ENCODE peak calls at places on chromosomes 1 and 21, in four cellular contexts. One of them, this sample, is unnamed.

GRCh38 chr1:232952514-232953175 is 2.2 kb downstream of the NTPCR start:
- DNase-seq in tibial artery: peak; percentile 26
- DNase-seq in AG04450: no peak
- DNase-seq in right lobe of liver: no peak
- DNase-seq in this sample: no peak

GRCh38 chr1:222334026-222334680 is 213.8 kb downstream of the HHIPL2 start:
- DNase-seq in AG04450: peak; percentile 20
- DNase-seq in right lobe of liver: no peak
- DNase-seq in tibial artery: no peak
- DNase-seq in this sample: no peak

GRCh38 chr1:10815863-10816195 is 19.4 kb upstream of the CASZ1 start:
- DNase-seq in tibial artery: no peak
- DNase-seq in AG04450: no peak
- DNase-seq in right lobe of liver: peak; percentile 49
- DNase-seq in this sample: no peak

GRCh38 chr1:90122679-90123340 is 127.9 kb downstream of the ZNF326 start:
- DNase-seq in right lobe of liver: peak; percentile 62
- DNase-seq in AG04450: no peak
- DNase-seq in tibial artery: no peak
- DNase-seq in this sample: no peak

GRCh38 chr1:35886606-35887431 is 3.8 kb downstream of the AGO1 start:
- DNase-seq in AG04450: no peak
- DNase-seq in tibial artery: no peak
- DNase-seq in right lobe of liver: no peak
- DNase-seq in this sample: no peak

GRCh38 chr1:167629681-167630567 is at the start of gene RCSD1:
- DNase-seq in right lobe of liver: peak; percentile 67
- DNase-seq in AG04450: no peak
- DNase-seq in tibial artery: no peak
- DNase-seq in this sample: no peak

GRCh38 chr1:30417001-30417700 is 306.2 kb downstream of the MATN1 start:
- DNase-seq in tibial artery: no peak
- DNase-seq in AG04450: no peak
- DNase-seq in right lobe of liver: no peak
- DNase-seq in this sample: peak; percentile 61

GRCh38 chr1:83796409-83796808 is 202.5 kb downstream of the TTLL7 start:
- DNase-seq in tibial artery: no peak
- DNase-seq in AG04450: no peak
- DNase-seq in right lobe of liver: no peak
- DNase-seq in this sample: no peak

GRCh38 chr1:212004888-212005287 is 30.5 kb downstream of the INTS7 start:
- DNase-seq in AG04450: no peak
- DNase-seq in right lobe of liver: no peak
- DNase-seq in tibial artery: no peak
- DNase-seq in this sample: no peak

GRCh38 chr1:168603501-168604107 is 27.2 kb downstream of the XCL1 start:
- DNase-seq in tibial artery: peak; percentile 74
- DNase-seq in right lobe of liver: peak; percentile 78
- DNase-seq in AG04450: no peak
- DNase-seq in this sample: no peak

GRCh38 chr21:15062566-15062965 is 2.2 kb downstream of the NRIP1 start:
- DNase-seq in tibial artery: no peak
- DNase-seq in right lobe of liver: no peak
- DNase-seq in AG04450: no peak
- DNase-seq in this sample: no peak

GRCh38 chr1:245823408-245824147 is 668.8 kb downstream of the KIF26B start:
- DNase-seq in right lobe of liver: no peak
- DNase-seq in tibial artery: no peak
- DNase-seq in AG04450: peak; percentile 39
- DNase-seq in this sample: no peak

GRCh38 chr1:113792986-113793385 is 19.3 kb downstream of the RSBN1 start:
- DNase-seq in right lobe of liver: no peak
- DNase-seq in AG04450: no peak
- DNase-seq in tibial artery: no peak
- DNase-seq in this sample: no peak

GRCh38 chr1:20496241-20496661 is 10.2 kb upstream of the CAMK2N1 start:
- DNase-seq in right lobe of liver: no peak
- DNase-seq in AG04450: no peak
- DNase-seq in tibial artery: no peak
- DNase-seq in this sample: no peak

GRCh38 chr1:152517237-152517811 is 3.0 kb downstream of the CRCT1 start:
- DNase-seq in tibial artery: no peak
- DNase-seq in AG04450: no peak
- DNase-seq in right lobe of liver: no peak
- DNase-seq in this sample: no peak

GRCh38 chr21:37665230-37666024 is 250.8 kb downstream of the KCNJ6 start:
- DNase-seq in AG04450: no peak
- DNase-seq in right lobe of liver: no peak
- DNase-seq in tibial artery: no peak
- DNase-seq in this sample: no peak

GRCh38 chr21:42378418-42378817 is 12.1 kb upstream of the TFF1 start:
- DNase-seq in tibial artery: no peak
- DNase-seq in AG04450: no peak
- DNase-seq in right lobe of liver: no peak
- DNase-seq in this sample: no peak

GRCh38 chr1:202176949-202177927 is 16.4 kb upstream of the LGR6 start:
- DNase-seq in AG04450: no peak
- DNase-seq in tibial artery: no peak
- DNase-seq in right lobe of liver: no peak
- DNase-seq in this sample: no peak

GRCh38 chr1:116533425-116533820 is 37.4 kb downstream of the CD58 start:
- DNase-seq in tibial artery: no peak
- DNase-seq in right lobe of liver: no peak
- DNase-seq in AG04450: no peak
- DNase-seq in this sample: no peak

GRCh38 chr1:59692591-59692990 is 122.2 kb upstream of the HOOK1 start:
- DNase-seq in right lobe of liver: no peak
- DNase-seq in AG04450: peak; percentile 88
- DNase-seq in tibial artery: no peak
- DNase-seq in this sample: no peak

GRCh38 chr1:167059045-167059728 is 31.0 kb downstream of the GPA33 start:
- DNase-seq in tibial artery: peak; percentile 66
- DNase-seq in AG04450: peak; percentile 27
- DNase-seq in right lobe of liver: peak; percentile 70
- DNase-seq in this sample: no peak

GRCh38 chr1:22949807-22950462 is 22.7 kb downstream of the LACTBL1 start:
- DNase-seq in AG04450: no peak
- DNase-seq in right lobe of liver: no peak
- DNase-seq in tibial artery: no peak
- DNase-seq in this sample: no peak

GRCh38 chr1:38045431-38046332 is 911 bp downstream of the POU3F1 start:
- DNase-seq in right lobe of liver: no peak
- DNase-seq in AG04450: no peak
- DNase-seq in tibial artery: no peak
- DNase-seq in this sample: no peak

GRCh38 chr1:46039571-46040052 is 92.8 kb downstream of the PIK3R3 start:
- DNase-seq in right lobe of liver: no peak
- DNase-seq in tibial artery: no peak
- DNase-seq in AG04450: no peak
- DNase-seq in this sample: no peak

GRCh38 chr1:60959701-60960100 is 122.7 kb upstream of the NFIA start:
- DNase-seq in AG04450: no peak
- DNase-seq in right lobe of liver: no peak
- DNase-seq in tibial artery: no peak
- DNase-seq in this sample: no peak

GRCh38 chr21:29091032-29091431 is 17.6 kb upstream of the CCT8 start:
- DNase-seq in AG04450: peak; percentile 37
- DNase-seq in right lobe of liver: no peak
- DNase-seq in tibial artery: no peak
- DNase-seq in this sample: no peak

GRCh38 chr1:241022366-241022765 is 334.6 kb downstream of the RGS7 start:
- DNase-seq in AG04450: no peak
- DNase-seq in tibial artery: no peak
- DNase-seq in right lobe of liver: no peak
- DNase-seq in this sample: no peak

GRCh38 chr1:32454726-32455125 is 10.1 kb upstream of the ZBTB8B start:
- DNase-seq in right lobe of liver: no peak
- DNase-seq in tibial artery: no peak
- DNase-seq in AG04450: no peak
- DNase-seq in this sample: no peak

GRCh38 chr1:161949543-161949942 is 74.1 kb downstream of the OLFML2B start:
- DNase-seq in right lobe of liver: no peak
- DNase-seq in AG04450: no peak
- DNase-seq in tibial artery: no peak
- DNase-seq in this sample: no peak

DNA sequence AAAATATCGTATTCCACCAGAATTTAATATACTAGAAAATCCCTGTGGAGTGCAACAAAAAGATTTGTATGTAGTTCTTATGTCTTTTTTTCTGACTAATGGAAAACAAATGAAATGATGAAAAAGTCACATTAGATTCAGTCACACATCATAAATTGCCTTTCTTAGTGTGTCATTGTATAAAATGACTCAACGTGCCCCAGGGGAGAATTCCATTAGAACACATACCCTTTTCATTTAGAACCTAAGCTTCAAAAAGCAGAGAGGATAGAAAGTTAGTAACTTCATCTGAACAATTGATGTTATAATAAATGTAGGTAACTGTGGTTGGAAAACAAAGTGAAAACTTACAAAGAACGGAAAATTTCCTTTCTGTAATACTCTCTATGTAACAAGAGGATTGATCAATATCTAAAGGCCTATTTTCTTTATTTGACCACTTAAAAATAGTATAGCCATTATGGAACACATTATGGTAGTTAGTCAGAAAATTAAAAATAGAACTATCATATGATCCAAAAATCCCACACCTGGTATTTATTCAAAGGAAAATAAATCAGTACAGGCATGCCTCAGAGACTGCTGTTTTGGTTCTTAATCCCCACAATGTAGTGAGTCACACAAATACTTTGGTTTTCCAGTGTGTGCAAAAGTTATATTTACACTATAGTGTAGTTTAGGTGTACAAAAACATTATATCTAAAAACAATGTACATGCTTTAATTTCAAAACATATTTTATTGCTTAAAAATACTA is 1016.1 kb downstream of the KCNT2 start:
- DNase-seq in tibial artery: no peak
- DNase-seq in right lobe of liver: no peak
- DNase-seq in AG04450: peak; percentile 63
- DNase-seq in this sample: no peak
- H3K27ac ChIP-seq in tibial artery: no peak overlapping the region
- H3K27ac ChIP-seq in right lobe of liver: no peak overlapping the region
- H3K27ac ChIP-seq in AG04450: no peak overlapping the region
- H3K27ac ChIP-seq in this sample: no peak overlapping the region

GRCh38 chr21:33302796-33303195 is 22.0 kb upstream of the IFNAR1 start:
- DNase-seq in AG04450: no peak
- DNase-seq in right lobe of liver: no peak
- DNase-seq in tibial artery: no peak
- DNase-seq in this sample: no peak
- TF ChIP-seq CTCF in AG04450: no peak
- TF ChIP-seq CTCF in right lobe of liver: no peak
- TF ChIP-seq CTCF in tibial artery: no peak
- TF ChIP-seq CTCF in this sample: no peak

GRCh38 chr1:238960071-238960470 is 426.3 kb upstream of the CHRM3 start:
- DNase-seq in AG04450: no peak
- DNase-seq in tibial artery: no peak
- DNase-seq in right lobe of liver: no peak
- DNase-seq in this sample: no peak
- H3K4me3 ChIP-seq in AG04450: no peak overlapping the region
- H3K4me3 ChIP-seq in tibial artery: no peak overlapping the region
- H3K4me3 ChIP-seq in right lobe of liver: no peak overlapping the region
- H3K4me3 ChIP-seq in this sample: no peak overlapping the region

DNA sequence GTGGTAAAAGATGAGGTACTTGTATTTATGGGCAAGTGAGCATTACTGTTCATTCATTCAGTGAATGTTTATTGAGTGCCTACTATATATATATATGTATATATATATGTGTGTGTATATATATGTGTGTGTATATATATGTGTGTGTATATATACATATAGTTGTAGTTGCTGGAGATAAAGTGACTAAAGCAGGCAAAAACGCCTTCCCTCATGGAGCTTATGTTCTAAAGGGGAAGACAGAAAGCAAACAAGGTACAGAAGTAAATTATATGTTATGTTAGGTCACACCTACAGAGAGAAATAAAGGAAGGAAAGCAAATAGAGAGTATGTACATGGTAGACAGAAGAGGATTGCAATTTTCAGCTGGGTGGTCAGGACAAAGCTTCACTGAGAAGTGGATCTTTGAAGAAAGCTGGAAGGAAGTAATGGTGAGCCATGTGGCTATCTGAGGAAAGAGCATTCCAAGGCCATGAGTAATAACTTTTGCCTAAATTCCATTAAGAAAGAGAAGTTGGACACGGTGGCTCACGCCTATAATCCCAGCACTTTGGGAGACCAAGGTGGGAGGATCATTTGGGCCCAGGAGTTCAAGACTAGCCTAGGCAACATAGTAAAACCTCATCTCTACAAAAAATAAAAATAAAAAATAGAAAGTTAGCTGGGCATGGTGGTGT is 33.5 kb upstream of the KLF17 start:
- DNase-seq in right lobe of liver: no peak
- DNase-seq in tibial artery: no peak
- DNase-seq in AG04450: peak; percentile 37
- DNase-seq in this sample: no peak
- H3K27ac ChIP-seq in right lobe of liver: no peak overlapping the region
- H3K27ac ChIP-seq in tibial artery: no peak overlapping the region
- H3K27ac ChIP-seq in AG04450: no peak overlapping the region
- H3K27ac ChIP-seq in this sample: no peak overlapping the region

DNA sequence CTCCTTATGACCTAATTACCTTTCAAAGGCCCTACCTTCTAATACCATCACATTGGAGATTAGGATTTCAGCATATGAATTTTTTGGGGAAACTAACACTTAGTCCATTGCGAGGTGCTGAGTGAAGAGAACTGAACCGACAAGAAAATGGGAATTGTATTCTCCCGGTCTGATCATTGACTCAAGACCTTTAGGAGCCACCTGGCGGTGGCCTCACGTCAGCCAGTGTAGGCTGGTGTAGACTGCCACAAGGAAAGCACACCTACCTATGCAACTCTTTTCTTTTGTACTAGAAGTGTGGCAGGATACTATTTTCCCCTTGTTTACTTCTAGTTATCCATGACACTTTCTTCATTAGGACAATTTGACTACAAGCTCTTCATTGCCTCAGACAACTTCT is 333.5 kb upstream of the B3GALT2 start:
- DNase-seq in right lobe of liver: no peak
- DNase-seq in tibial artery: no peak
- DNase-seq in AG04450: no peak
- DNase-seq in this sample: no peak
- TF ChIP-seq CTCF in right lobe of liver: no peak
- TF ChIP-seq CTCF in tibial artery: no peak
- TF ChIP-seq CTCF in AG04450: no peak
- TF ChIP-seq CTCF in this sample: no peak

GRCh38 chr1:52145137-52145536 is 3.2 kb downstream of the ZFYVE9 start:
- DNase-seq in AG04450: no peak
- DNase-seq in right lobe of liver: no peak
- DNase-seq in tibial artery: no peak
- DNase-seq in this sample: no peak

GRCh38 chr1:52140633-52141512 is 1.0 kb upstream of the ZFYVE9 start:
- DNase-seq in tibial artery: no peak
- DNase-seq in right lobe of liver: no peak
- DNase-seq in AG04450: no peak
- DNase-seq in this sample: no peak

GRCh38 chr1:52139817-52140540 is 1.9 kb upstream of the ZFYVE9 start:
- DNase-seq in AG04450: peak; percentile 43
- DNase-seq in tibial artery: no peak
- DNase-seq in right lobe of liver: no peak
- DNase-seq in this sample: no peak

GRCh38 chr1:52142220-52143153 is 598 bp downstream of the ZFYVE9 start:
- DNase-seq in tibial artery: peak; percentile 38
- DNase-seq in AG04450: no peak
- DNase-seq in right lobe of liver: peak; percentile 67
- DNase-seq in this sample: peak; percentile 80

GRCh38 chr1:52141513-52142219 is at the start of gene ZFYVE9:
- DNase-seq in AG04450: no peak
- DNase-seq in right lobe of liver: peak; percentile 80
- DNase-seq in tibial artery: peak; percentile 48
- DNase-seq in this sample: peak; percentile 75
- H3K4me3 ChIP-seq in AG04450: peak within 1 kb of the TSS; percentile 80
- H3K4me3 ChIP-seq in right lobe of liver: peak within 1 kb of the TSS; percentile 74
- H3K4me3 ChIP-seq in tibial artery: peak within 1 kb of the TSS; percentile 90
- H3K4me3 ChIP-seq in this sample: peak within 1 kb of the TSS; percentile 84